ENCODE peak calls at places on chromosomes 11 and 22, in four cellular contexts. I is GM12878, K is H1, H is K562. Y is an unnamed sample.

GRCh38 chr22:19043111-19044085 is 78.8 kb downstream of the DGCR2 start:
- DNase-seq in H (no peak), K (no peak), I (no peak), Y (no peak)

GRCh38 chr11:8346157-8346755 is 82.6 kb upstream of the LMO1 start:
- DNase-seq in K (no peak), H (no peak), I (no peak), Y (no peak)

GRCh38 chr11:35144103-35144741 is 5.3 kb downstream of the CD44 start:
- DNase-seq in H (no peak), K (no peak), I (peak), Y (no peak)

GRCh38 chr22:24796860-24797259 is 9.2 kb upstream of the SGSM1 start:
- DNase-seq in I (no peak), K (no peak), H (no peak), Y (no peak)

GRCh38 chr11:2096919-2097301 is 42.3 kb downstream of the IGF2 start:
- DNase-seq in I (no peak), H (no peak), K (no peak), Y (no peak)

GRCh38 chr11:135002236-135002635 is 590.2 kb upstream of the B3GAT1 start:
- DNase-seq in K (no peak), H (no peak), I (no peak), Y (no peak)

GRCh38 chr11:62665630-62666258 is 632 bp downstream of the CSKMT start:
- DNase-seq in K (no peak), H (peak), I (no peak), Y (no peak)

GRCh38 chr11:121870202-121871045 is 245.6 kb downstream of the BLID start:
- DNase-seq in I (no peak), H (no peak), K (no peak), Y (peak)

GRCh38 chr11:19853016-19853415 is 140.4 kb downstream of the NAV2 start:
- DNase-seq in I (no peak), K (no peak), H (no peak), Y (no peak)

GRCh38 chr11:72026029-72026428 is 27.3 kb downstream of the IL18BP start:
- DNase-seq in K (no peak), I (no peak), H (no peak), Y (no peak)

GRCh38 chr11:121023848-121024751 is at the start of gene TBCEL:
- DNase-seq in I (peak), K (peak), H (peak), Y (peak)

GRCh38 chr11:16945671-16946469 is 68.3 kb downstream of the PLEKHA7 start:
- DNase-seq in K (peak), I (peak), H (peak), Y (peak)

GRCh38 chr22:25998118-25998775 is 171.0 kb upstream of the SEZ6L start:
- DNase-seq in H (no peak), I (no peak), K (no peak), Y (no peak)

GRCh38 chr22:46612904-46613605 is 7.1 kb upstream of the GRAMD4 start:
- DNase-seq in H (no peak), I (no peak), K (no peak), Y (peak)

GRCh38 chr22:50376064-50376747 is 33.1 kb downstream of the PPP6R2 start:
- DNase-seq in K (no peak), I (no peak), H (no peak), Y (no peak)

GRCh38 chr11:61961570-61962212 is 5.7 kb downstream of the FTH1 start:
- DNase-seq in H (no peak), K (no peak), I (no peak), Y (peak)

GRCh38 chr22:20175597-20175900 is 24.7 kb upstream of the CCDC188 start:
- DNase-seq in I (no peak), H (no peak), K (no peak), Y (no peak)

GRCh38 chr11:66846671-66847091 is 3.4 kb downstream of the RCE1 start:
- DNase-seq in H (no peak), I (no peak), K (no peak), Y (no peak)

GRCh38 chr22:32698926-32699619 is 102.4 kb upstream of the TIMP3 start:
- DNase-seq in K (no peak), I (no peak), H (no peak), Y (no peak)

GRCh38 chr11:76236092-76237026 is 30.1 kb upstream of the WNT11 start:
- DNase-seq in I (no peak), H (peak), K (peak), Y (no peak)

GRCh38 chr11:61844909-61845565 is 16.9 kb downstream of the FADS2 start:
- DNase-seq in K (no peak), I (no peak), H (no peak), Y (no peak)

GRCh38 chr11:2158966-2159365 is 2.0 kb downstream of the INS start:
- DNase-seq in I (no peak), H (no peak), K (no peak), Y (no peak)

GRCh38 chr11:129374993-129375721 is 491 bp upstream of the BARX2 start:
- DNase-seq in K (peak), H (no peak), I (no peak), Y (no peak)

GRCh38 chr11:128497057-128497957 is 90.1 kb downstream of the ETS1 start:
- DNase-seq in I (peak), K (no peak), H (no peak), Y (no peak)

GRCh38 chr11:64250875-64251721 is at the start of gene PLCB3:
- DNase-seq in K (peak), H (peak), I (no peak), Y (no peak)

GRCh38 chr11:27616711-27617110 is 83.5 kb downstream of the BDNF start:
- DNase-seq in H (no peak), K (no peak), I (no peak), Y (no peak)

GRCh38 chr11:121723261-121723741 is 270.5 kb upstream of the SORL1-AS1 start:
- DNase-seq in K (peak), H (no peak), I (no peak), Y (no peak)

GRCh38 chr11:91560434-91560833 is 664.2 kb upstream of the FAT3 start:
- DNase-seq in K (no peak), I (no peak), H (no peak), Y (no peak)

GRCh38 chr22:44566911-44567310 is 68.9 kb upstream of the RTL6 start:
- DNase-seq in H (no peak), K (no peak), I (no peak), Y (no peak)

GRCh38 chr11:130871616-130872015 is 44.7 kb downstream of the SNX19 start:
- DNase-seq in I (no peak), H (no peak), K (no peak), Y (no peak)

GRCh38 chr22:27213291-27213690 is 555.9 kb downstream of the MIAT start:
- DNase-seq in I (no peak), H (no peak), K (no peak), Y (no peak)

GRCh38 chr11:34300571-34301295 is 57.1 kb downstream of the ABTB2 start:
- DNase-seq in K (no peak), H (no peak), I (no peak), Y (no peak)

DNA sequence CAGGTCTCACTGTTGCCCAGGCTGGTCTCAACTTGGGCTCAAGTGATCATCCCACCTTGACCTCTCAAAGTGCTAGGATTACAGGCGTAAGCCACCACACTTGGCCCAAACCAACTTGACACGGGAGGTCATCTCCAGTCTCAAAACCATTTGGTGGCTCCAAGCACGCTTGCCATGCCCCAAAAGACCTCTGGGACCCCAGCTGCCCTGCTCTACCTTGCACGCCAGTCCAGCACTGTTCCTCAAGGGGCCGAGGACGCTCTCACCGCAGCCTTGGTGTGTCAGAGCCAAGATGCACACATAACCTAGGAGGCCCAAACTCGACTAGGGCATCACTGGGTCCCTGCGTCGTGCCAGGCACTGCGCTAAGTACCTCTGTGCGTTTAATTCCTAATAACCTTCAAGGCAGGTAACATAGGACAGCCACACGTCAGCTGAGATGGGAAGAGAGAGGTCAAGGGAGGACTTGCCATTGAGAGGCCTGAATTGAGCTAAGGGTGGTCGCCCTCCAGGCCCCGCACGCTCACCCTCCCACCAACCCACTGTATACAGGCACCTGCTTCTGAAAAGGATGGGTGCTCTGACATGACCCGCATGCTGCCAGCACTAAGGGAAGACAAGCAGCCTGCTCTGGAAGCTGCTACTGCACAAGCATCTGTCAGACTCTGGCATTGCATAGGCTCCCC is 4.6 kb upstream of the GAS2L1 start:
- DNase-seq in K (peak), I (no peak), H (no peak), Y (no peak)
- H3K27ac ChIP-seq in K (no peak), I (no peak), H (no peak), Y (no peak)

GRCh38 chr11:32312206-32312817 is 123.0 kb downstream of the WT1 start:
- DNase-seq in I (no peak), K (no peak), H (no peak), Y (no peak)

GRCh38 chr11:32310218-32310601 is 125.1 kb downstream of the WT1 start:
- DNase-seq in H (no peak), I (no peak), K (no peak), Y (no peak)

GRCh38 chr11:32315121-32315520 is 120.2 kb downstream of the WT1 start:
- DNase-seq in I (no peak), K (no peak), H (no peak), Y (no peak)

GRCh38 chr11:32311351-32312077 is 123.8 kb downstream of the WT1 start:
- DNase-seq in I (no peak), K (no peak), H (no peak), Y (no peak)

GRCh38 chr11:32312865-32313403 is 122.4 kb downstream of the WT1 start:
- DNase-seq in K (peak), I (no peak), H (peak), Y (peak)
- TF ChIP-seq USF2 in K (no peak), I (no peak), H (no peak), Y (no peak)

GRCh38 chr22:41912338-41913039 is 2.4 kb downstream of the SHISA8 start:
- DNase-seq in K (no peak), I (no peak), H (no peak), Y (no peak)

GRCh38 chr22:41914611-41915034 is 251 bp downstream of the SHISA8 start:
- DNase-seq in K (no peak), I (no peak), H (peak), Y (no peak)

GRCh38 chr22:41913040-41913719 is 1.7 kb downstream of the SHISA8 start:
- DNase-seq in I (no peak), K (no peak), H (no peak), Y (no peak)

GRCh38 chr22:41915035-41915782 is at the start of gene SHISA8:
- DNase-seq in I (no peak), K (no peak), H (no peak), Y (no peak)

GRCh38 chr22:41913842-41914534 is 886 bp downstream of the SHISA8 start:
- DNase-seq in H (peak), K (no peak), I (no peak), Y (no peak)
- TF ChIP-seq ZNF274 in H (no peak), K (no peak), I (no peak), Y (no peak)

DNA sequence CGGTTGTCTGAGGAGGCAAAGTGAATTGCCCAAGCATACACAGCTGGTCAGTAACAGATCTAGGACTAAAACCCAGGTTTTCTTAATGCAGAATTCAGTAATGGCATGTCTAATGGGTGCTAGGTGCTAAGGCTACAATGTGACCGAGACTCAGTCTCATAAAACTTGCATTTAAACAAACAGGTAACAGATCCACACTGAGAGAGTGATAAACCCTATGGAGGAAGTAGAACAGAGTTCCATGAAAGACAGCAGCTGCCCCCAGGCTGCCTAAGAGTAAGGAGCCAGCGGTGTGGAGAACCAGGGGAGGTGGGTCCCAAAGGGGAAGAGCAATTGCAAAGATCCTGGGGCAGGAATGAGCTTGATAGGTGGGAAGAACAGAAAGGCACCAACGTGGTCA is 27.3 kb downstream of the MMP13 start:
- DNase-seq in H (no peak), K (no peak), I (no peak), Y (no peak)
- H3K27ac ChIP-seq in H (no peak), K (no peak), I (no peak), Y (no peak)

DNA sequence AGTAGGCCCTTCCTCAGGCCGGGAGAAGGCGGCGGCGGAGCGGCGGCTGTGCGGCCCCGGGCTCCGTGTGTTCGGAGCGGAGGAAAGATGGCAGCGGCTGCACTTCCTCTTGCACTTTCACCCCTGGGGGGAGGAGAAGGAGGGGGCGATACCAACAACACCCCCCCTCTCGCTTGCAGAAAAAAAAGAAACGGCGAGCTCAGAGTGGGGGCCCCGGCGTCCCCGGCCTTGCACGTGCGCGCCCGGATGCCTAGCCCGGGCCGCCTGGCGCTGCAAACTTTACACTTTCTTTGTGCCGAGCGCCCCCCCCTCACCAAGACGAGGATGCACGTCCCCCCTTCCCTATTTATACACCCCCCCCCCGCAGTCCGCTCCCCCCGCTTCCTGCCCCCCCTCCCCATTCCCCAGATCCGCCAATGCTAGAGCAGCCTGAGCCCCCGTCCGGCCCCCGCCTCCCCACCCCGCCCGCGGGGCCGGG is at the start of gene PATZ1:
- DNase-seq in I (no peak), H (peak), K (no peak), Y (peak)
- TF ChIP-seq USF2 in I (no peak), H (no peak), K (no peak), Y (no peak)